ENCODE peak calls at places on chromosomes 3 and 15, in four cellular contexts. Y, W, M and T are unnamed samples.

GRCh38 chr3:177855021-177855420 is 657.7 kb upstream of the TBL1XR1 start:
- DNase-seq in Y (no peak), W (no peak), M (no peak), T (no peak)

GRCh38 chr15:20340931-20341661 is 200.5 kb downstream of the GOLGA6L6 start:
- DNase-seq in Y (no peak), W (no peak), M (peak), T (no peak)

GRCh38 chr3:14558029-14558428 is 17.9 kb upstream of the GRIP2 start:
- DNase-seq in Y (no peak), W (no peak), M (no peak), T (no peak)

GRCh38 chr15:33641069-33641468 is 327.2 kb upstream of the CHRM5 start:
- DNase-seq in Y (no peak), W (no peak), M (no peak), T (no peak)

GRCh38 chr3:100041328-100041749 is 73.0 kb downstream of the FILIP1L start:
- DNase-seq in Y (peak), W (no peak), M (no peak), T (peak)

GRCh38 chr3:9397911-9398714 is 698 bp downstream of the SETD5 start:
- DNase-seq in Y (peak), W (no peak), M (peak), T (peak)

GRCh38 chr3:119098620-119099222 is 47.2 kb upstream of the TEX55 start:
- DNase-seq in Y (peak), W (no peak), M (no peak), T (peak)

GRCh38 chr15:62896969-62897486 is 145.5 kb upstream of the TPM1 start:
- DNase-seq in Y (peak), W (no peak), M (no peak), T (peak)

GRCh38 chr3:85075663-85076062 is 116.9 kb downstream of the CADM2 start:
- DNase-seq in Y (no peak), W (no peak), M (no peak), T (no peak)

GRCh38 chr15:69504352-69505040 is 51.9 kb downstream of the RPLP1 start:
- DNase-seq in Y (no peak), W (no peak), M (no peak), T (no peak)

GRCh38 chr3:150317469-150317868 is 90.6 kb upstream of the TSC22D2 start:
- DNase-seq in Y (no peak), W (no peak), M (no peak), T (no peak)

GRCh38 chr3:20055020-20055775 is 15.0 kb downstream of the KAT2B start:
- DNase-seq in Y (no peak), W (no peak), M (no peak), T (no peak)

GRCh38 chr15:42457445-42458442 is 33.2 kb downstream of the ZNF106 start:
- DNase-seq in Y (peak), W (peak), M (peak), T (peak)

GRCh38 chr3:49566312-49566711 is 12.0 kb downstream of the BSN start:
- DNase-seq in Y (no peak), W (no peak), M (no peak), T (peak)

GRCh38 chr15:66701422-66702034 is 508 bp upstream of the SMAD6 start:
- DNase-seq in Y (no peak), W (no peak), M (peak), T (peak)

GRCh38 chr3:114418107-114418506 is 124.3 kb downstream of the TIGIT start:
- DNase-seq in Y (no peak), W (no peak), M (no peak), T (peak)
- H4K5ac ChIP-seq in Y (no peak), W (no peak), M (no peak), T (no peak)

DNA sequence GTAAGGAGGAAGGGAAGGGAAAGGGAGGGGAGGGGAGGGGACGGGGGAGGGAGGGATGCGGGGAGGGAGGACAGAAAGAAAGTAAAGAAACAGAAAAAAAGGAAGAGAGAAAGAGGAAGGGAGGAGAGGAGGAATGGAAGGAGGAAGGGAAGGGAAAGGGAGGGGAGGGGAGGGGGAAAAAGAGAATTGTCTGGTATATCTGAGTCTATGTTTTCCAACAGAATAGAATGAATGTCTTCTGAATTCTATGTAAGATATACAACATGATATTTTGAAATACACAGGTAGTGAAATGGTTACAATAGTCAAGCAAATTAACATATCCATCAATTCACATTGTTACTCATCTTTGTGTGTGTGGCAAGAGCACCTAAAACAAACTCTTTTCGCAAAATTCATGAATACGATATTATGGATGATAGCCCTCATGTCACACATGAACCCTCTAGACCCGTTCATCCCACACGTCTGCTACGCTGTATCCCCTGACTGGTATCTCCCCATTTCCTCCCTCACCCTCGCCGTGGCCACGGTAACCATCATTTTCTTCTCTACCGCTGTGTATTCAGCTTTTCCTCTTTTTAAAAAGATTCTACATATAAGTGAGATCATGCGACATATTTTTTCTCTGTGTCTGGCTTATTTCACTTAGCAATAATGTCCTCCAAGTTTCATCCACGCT is 168.9 kb downstream of the XXYLT1 start:
- DNase-seq in Y (no peak), W (no peak), M (no peak), T (no peak)
- H2BK120ac ChIP-seq in Y (peak), W (no peak), M (no peak), T (no peak)

GRCh38 chr3:78856164-78856563 is 911.6 kb downstream of the ROBO1 start:
- DNase-seq in Y (no peak), W (no peak), M (no peak), T (no peak)
- H4K5ac ChIP-seq in Y (no peak), W (no peak), M (no peak), T (no peak)

DNA sequence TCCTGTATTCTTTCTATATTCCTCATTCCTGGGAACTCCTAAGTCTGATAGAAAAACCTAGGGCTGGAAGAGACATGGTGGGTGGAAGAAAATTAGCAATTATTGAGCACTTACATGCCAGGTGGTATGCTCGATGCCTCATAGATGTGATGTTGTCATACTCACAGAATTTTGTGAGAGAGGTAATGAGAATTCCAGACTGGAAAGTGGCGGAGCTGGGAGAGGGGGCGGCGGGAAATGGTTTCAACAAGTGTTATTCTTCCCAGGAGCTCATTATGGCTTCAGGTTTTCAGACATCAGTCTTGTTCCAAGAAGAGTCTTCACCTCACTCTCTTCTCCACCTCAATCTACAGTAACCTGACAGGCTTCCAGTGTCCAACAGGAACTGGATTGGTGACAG is 16.2 kb downstream of the TIMP4 start:
- DNase-seq in Y (no peak), W (no peak), M (no peak), T (no peak)
- H2BK120ac ChIP-seq in Y (no peak), W (no peak), M (no peak), T (no peak)

GRCh38 chr3:137852511-137852910 is 88.4 kb downstream of the SOX14 start:
- DNase-seq in Y (no peak), W (no peak), M (no peak), T (no peak)
- H4K5ac ChIP-seq in Y (no peak), W (no peak), M (no peak), T (no peak)

GRCh38 chr3:53045784-53046170 is at the start of gene SFMBT1:
- DNase-seq in Y (peak), W (no peak), M (peak), T (peak)
- H2BK120ac ChIP-seq in Y (no peak), W (no peak), M (no peak), T (peak)

GRCh38 chr15:61086756-61087155 is 142.3 kb downstream of the RORA start:
- DNase-seq in Y (no peak), W (no peak), M (no peak), T (no peak)
- H4K5ac ChIP-seq in Y (no peak), W (no peak), M (no peak), T (no peak)

DNA sequence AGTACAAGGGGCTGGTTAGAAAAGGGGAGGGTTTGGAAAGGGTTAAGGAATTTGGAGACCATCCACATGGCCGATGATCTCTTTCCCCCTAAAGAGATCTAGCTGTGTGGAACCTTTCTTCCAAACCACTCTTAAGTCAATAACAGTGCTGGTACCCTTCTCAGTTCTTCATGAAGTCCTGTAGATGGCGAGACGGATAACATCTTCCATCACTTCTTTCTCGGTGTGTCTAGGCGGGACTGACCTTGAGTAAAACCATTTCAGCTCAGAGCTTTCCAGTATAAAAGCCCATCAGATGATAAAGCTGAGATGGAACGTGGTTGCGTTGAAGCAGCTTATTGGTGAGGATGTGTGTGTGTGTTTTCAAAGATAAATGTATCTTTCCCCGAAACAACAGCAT is 151.5 kb upstream of the BHLHE40 start:
- DNase-seq in Y (no peak), W (no peak), M (no peak), T (no peak)
- H2BK120ac ChIP-seq in Y (no peak), W (no peak), M (no peak), T (no peak)